ENCODE peak calls at places on chromosomes 3 and 15, in six cellular contexts. N is colonic mucosa, Y is hepatocyte, G is psoas muscle, W is uterus, Q is PC-9. L is an unnamed sample. For H3K36me3 and H3K4me1, the result is how much of the 10 kb centered on the place peaks cover.

GRCh38 chr3:153768559-153769469 is 352.4 kb upstream of the ARHGEF26 start:
- DNase-seq in N (peak), Y (peak), G (no peak), W (no peak), Q (peak), L (peak)

GRCh38 chr15:67422296-67422695 is 98.6 kb upstream of the C15orf61 start:
- DNase-seq in N (no peak), Y (no peak), G (no peak), W (no peak), Q (no peak), L (no peak)

GRCh38 chr3:181824961-181825360 is 113.2 kb downstream of the SOX2 start:
- DNase-seq in N (no peak), Y (no peak), G (no peak), W (no peak), Q (no peak), L (no peak)

GRCh38 chr3:107594870-107595269 is 72.1 kb downstream of the BBX start:
- DNase-seq in N (no peak), Y (no peak), G (no peak), W (no peak), Q (no peak), L (no peak)

GRCh38 chr3:154275965-154276364 is 48.3 kb downstream of the DHX36 start:
- DNase-seq in N (no peak), Y (no peak), G (no peak), W (no peak), Q (no peak), L (peak)

GRCh38 chr3:127256138-127256537 is 31.7 kb downstream of the PRR20G start:
- DNase-seq in N (no peak), Y (no peak), G (no peak), W (no peak), Q (no peak), L (no peak)

GRCh38 chr3:183116051-183116614 is 16.8 kb upstream of the MCCC1 start:
- DNase-seq in N (peak), Y (peak), G (no peak), W (no peak), Q (no peak), L (peak)

GRCh38 chr3:153443961-153444360 is 281.9 kb downstream of the RAP2B start:
- DNase-seq in N (no peak), Y (no peak), G (no peak), W (no peak), Q (no peak), L (no peak)

GRCh38 chr3:181872887-181873286 is 161.2 kb downstream of the SOX2 start:
- DNase-seq in N (no peak), Y (no peak), G (no peak), W (no peak), Q (no peak), L (no peak)

GRCh38 chr3:25107918-25108617 is 320.0 kb upstream of the RARB start:
- DNase-seq in N (no peak), Y (no peak), G (no peak), W (no peak), Q (no peak), L (no peak)

GRCh38 chr15:40567111-40567510 is 2.0 kb upstream of the RPUSD2 start:
- DNase-seq in N (no peak), Y (peak), G (no peak), W (no peak), Q (no peak), L (no peak)

GRCh38 chr15:90174140-90174891 is 26.8 kb upstream of the SEMA4B start:
- DNase-seq in N (peak), Y (peak), G (peak), W (peak), Q (no peak), L (peak)
- H3K4me3 ChIP-seq in N (no peak), Y (no peak), G (peak), W (no peak), Q (no peak), L (no peak)

GRCh38 chr15:64713592-64713991 is 61.8 kb downstream of the RBPMS2 start:
- DNase-seq in N (no peak), Y (no peak), G (no peak), W (no peak), Q (no peak), L (no peak)
- H3K36me3 ChIP-seq in N (under half), Y (under half), G (under half), W (under half), Q (under half), L (under half)

DNA sequence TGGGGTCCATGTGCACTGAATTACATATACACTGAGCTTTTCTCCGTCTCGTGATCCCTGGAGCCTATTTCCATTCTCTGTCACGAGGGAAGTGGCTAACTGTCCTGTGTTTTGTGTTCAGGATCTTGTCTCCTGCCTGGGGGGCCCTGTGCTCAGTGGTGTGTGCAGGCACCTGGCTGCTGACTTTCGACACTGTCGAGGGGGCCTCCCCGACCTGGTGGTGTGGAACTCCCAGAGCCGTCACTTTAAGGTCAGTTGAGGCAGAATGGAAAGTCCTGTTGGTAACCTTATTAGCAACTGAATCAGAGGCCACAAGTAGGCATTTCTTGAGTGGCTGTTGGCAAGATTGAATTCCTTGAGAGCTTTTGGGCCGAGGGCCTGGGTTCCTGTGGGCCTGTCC is 26.7 kb downstream of the FAN1 start:
- DNase-seq in N (no peak), Y (no peak), G (no peak), W (no peak), Q (no peak), L (no peak)
- H3K4me1 ChIP-seq in N (under half), Y (under half), G (under half), W (under half), Q (under half), L (under half)

GRCh38 chr3:195186041-195186709 is 84.8 kb downstream of the XXYLT1 start:
- DNase-seq in N (no peak), Y (no peak), G (no peak), W (no peak), Q (no peak), L (no peak)

GRCh38 chr3:195185574-195185973 is 85.4 kb downstream of the XXYLT1 start:
- DNase-seq in N (no peak), Y (no peak), G (no peak), W (no peak), Q (peak), L (no peak)

GRCh38 chr3:195189821-195190220 is 81.1 kb downstream of the XXYLT1 start:
- DNase-seq in N (no peak), Y (no peak), G (no peak), W (no peak), Q (no peak), L (no peak)

GRCh38 chr3:195188530-195188917 is 82.4 kb downstream of the XXYLT1 start:
- DNase-seq in N (no peak), Y (no peak), G (no peak), W (no peak), Q (no peak), L (no peak)

DNA sequence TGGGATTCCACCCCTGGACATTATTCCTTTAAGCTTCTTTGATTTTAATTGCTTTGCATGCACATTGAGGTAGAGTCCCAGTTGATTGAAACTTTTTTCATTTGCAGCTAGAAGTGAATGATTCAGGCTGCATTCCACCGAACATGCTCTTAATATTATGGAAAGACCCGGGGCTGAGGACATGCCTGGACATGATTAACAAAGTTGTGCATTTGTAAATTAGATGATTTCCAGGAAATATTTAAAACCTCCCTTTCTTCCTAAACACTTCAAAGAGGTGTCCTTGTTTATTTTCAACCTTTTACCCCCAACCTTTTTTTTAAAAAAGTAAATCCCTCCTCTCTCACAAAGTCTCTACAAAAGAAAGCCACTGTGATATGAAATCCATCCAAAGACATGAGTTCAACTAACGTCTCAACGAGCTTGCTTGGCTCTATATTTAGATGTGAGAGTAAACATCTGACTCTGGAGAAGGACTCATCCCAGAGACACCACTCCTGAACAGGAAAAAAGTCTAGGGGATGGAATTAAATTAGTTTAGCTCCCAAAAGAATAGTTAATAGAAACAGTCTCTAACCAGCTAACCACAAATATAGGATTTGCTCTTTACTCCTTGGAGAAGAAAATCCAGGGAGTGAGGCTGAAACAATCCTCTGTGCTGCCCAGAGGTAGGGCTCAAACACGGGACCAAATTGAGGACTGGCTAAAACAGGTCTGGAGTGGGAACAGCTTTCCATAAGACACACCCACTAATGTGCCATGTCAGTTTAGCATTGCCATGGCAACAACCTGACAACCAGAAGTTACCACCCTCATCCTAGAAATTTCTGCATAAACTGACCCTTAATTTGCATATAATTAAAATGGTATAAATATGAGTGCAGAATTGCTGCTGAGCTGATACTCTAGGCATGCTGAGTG is 83.1 kb downstream of the XXYLT1 start:
- DNase-seq in N (no peak), Y (no peak), G (no peak), W (no peak), Q (no peak), L (no peak)
- H3K4me3 ChIP-seq in N (no peak), Y (no peak), G (no peak), W (no peak), Q (no peak), L (no peak)

GRCh38 chr15:28182216-28182615 is 83.1 kb upstream of the OCA2 start:
- DNase-seq in N (peak), Y (peak), G (no peak), W (no peak), Q (no peak), L (no peak)
- H3K36me3 ChIP-seq in N (under half), Y (under half), G (under half), W (under half), Q (under half), L (under half)

L was measured in BE2C.